ENCODE peak calls at places on chromosomes 11 and 22, in ten cellular contexts. One of them, this sample, is unnamed.

GRCh38 chr22:34812631-34813030 is 253.3 kb upstream of the ISX start:
- DNase-seq in colonic mucosa: no peak
- DNase-seq in AG09319: no peak
- DNase-seq in astrocyte of the cerebellum: no peak
- DNase-seq in lower lobe of right lung: no peak
- DNase-seq in stomach: no peak
- DNase-seq in tibial nerve: no peak
- DNase-seq in GM06990: no peak
- DNase-seq in WTC11: no peak
- DNase-seq in SK-N-SH: no peak
- DNase-seq in this sample: no peak

GRCh38 chr11:119284344-119285157 is 32.4 kb downstream of the MCAM start:
- DNase-seq in colonic mucosa: no peak
- DNase-seq in AG09319: peak
- DNase-seq in astrocyte of the cerebellum: peak
- DNase-seq in lower lobe of right lung: no peak
- DNase-seq in stomach: no peak
- DNase-seq in tibial nerve: no peak
- DNase-seq in GM06990: no peak
- DNase-seq in WTC11: no peak
- DNase-seq in SK-N-SH: peak
- DNase-seq in this sample: no peak

GRCh38 chr11:33564856-33565453 is 135.7 kb downstream of the C11orf91 start:
- DNase-seq in colonic mucosa: no peak
- DNase-seq in AG09319: no peak
- DNase-seq in astrocyte of the cerebellum: no peak
- DNase-seq in lower lobe of right lung: no peak
- DNase-seq in stomach: no peak
- DNase-seq in tibial nerve: no peak
- DNase-seq in GM06990: no peak
- DNase-seq in WTC11: no peak
- DNase-seq in SK-N-SH: no peak
- DNase-seq in this sample: no peak

GRCh38 chr11:11456896-11457295 is 103.8 kb upstream of the CSNK2A3 start:
- DNase-seq in colonic mucosa: no peak
- DNase-seq in AG09319: no peak
- DNase-seq in astrocyte of the cerebellum: no peak
- DNase-seq in lower lobe of right lung: no peak
- DNase-seq in stomach: no peak
- DNase-seq in tibial nerve: no peak
- DNase-seq in GM06990: no peak
- DNase-seq in WTC11: no peak
- DNase-seq in SK-N-SH: no peak
- DNase-seq in this sample: no peak

GRCh38 chr11:70863186-70863585 is 389.2 kb downstream of the SHANK2 start:
- DNase-seq in colonic mucosa: no peak
- DNase-seq in AG09319: no peak
- DNase-seq in astrocyte of the cerebellum: no peak
- DNase-seq in lower lobe of right lung: no peak
- DNase-seq in stomach: no peak
- DNase-seq in tibial nerve: no peak
- DNase-seq in GM06990: no peak
- DNase-seq in WTC11: no peak
- DNase-seq in SK-N-SH: no peak
- DNase-seq in this sample: no peak

GRCh38 chr11:117319214-117319840 is 3.3 kb upstream of the BACE1 start:
- DNase-seq in colonic mucosa: no peak
- DNase-seq in AG09319: no peak
- DNase-seq in astrocyte of the cerebellum: peak
- DNase-seq in lower lobe of right lung: no peak
- DNase-seq in stomach: no peak
- DNase-seq in tibial nerve: no peak
- DNase-seq in GM06990: no peak
- DNase-seq in WTC11: no peak
- DNase-seq in SK-N-SH: no peak
- DNase-seq in this sample: no peak

GRCh38 chr11:124646148-124646547 is 23.5 kb downstream of the TBRG1 start:
- DNase-seq in colonic mucosa: no peak
- DNase-seq in AG09319: no peak
- DNase-seq in astrocyte of the cerebellum: no peak
- DNase-seq in lower lobe of right lung: no peak
- DNase-seq in stomach: no peak
- DNase-seq in tibial nerve: no peak
- DNase-seq in GM06990: peak
- DNase-seq in WTC11: no peak
- DNase-seq in SK-N-SH: no peak
- DNase-seq in this sample: no peak

GRCh38 chr11:43996318-43996717 is 51.5 kb upstream of the ACCSL start:
- DNase-seq in colonic mucosa: no peak
- DNase-seq in AG09319: no peak
- DNase-seq in astrocyte of the cerebellum: no peak
- DNase-seq in lower lobe of right lung: no peak
- DNase-seq in stomach: no peak
- DNase-seq in tibial nerve: no peak
- DNase-seq in GM06990: no peak
- DNase-seq in WTC11: no peak
- DNase-seq in SK-N-SH: no peak
- DNase-seq in this sample: no peak

GRCh38 chr22:21791635-21792625 is 56.3 kb upstream of the YPEL1 start:
- DNase-seq in colonic mucosa: no peak
- DNase-seq in AG09319: no peak
- DNase-seq in astrocyte of the cerebellum: no peak
- DNase-seq in lower lobe of right lung: no peak
- DNase-seq in stomach: no peak
- DNase-seq in tibial nerve: no peak
- DNase-seq in GM06990: peak
- DNase-seq in WTC11: no peak
- DNase-seq in SK-N-SH: no peak
- DNase-seq in this sample: no peak

GRCh38 chr22:23566716-23567475 is 13.2 kb downstream of the IGLL1 start:
- DNase-seq in colonic mucosa: no peak
- DNase-seq in AG09319: no peak
- DNase-seq in astrocyte of the cerebellum: no peak
- DNase-seq in lower lobe of right lung: no peak
- DNase-seq in stomach: no peak
- DNase-seq in tibial nerve: no peak
- DNase-seq in GM06990: no peak
- DNase-seq in WTC11: no peak
- DNase-seq in SK-N-SH: no peak
- DNase-seq in this sample: no peak

GRCh38 chr22:42863349-42863911 is 6.4 kb upstream of the ARFGAP3 start:
- DNase-seq in colonic mucosa: no peak
- DNase-seq in AG09319: peak
- DNase-seq in astrocyte of the cerebellum: peak
- DNase-seq in lower lobe of right lung: no peak
- DNase-seq in stomach: no peak
- DNase-seq in tibial nerve: no peak
- DNase-seq in GM06990: peak
- DNase-seq in WTC11: no peak
- DNase-seq in SK-N-SH: no peak
- DNase-seq in this sample: no peak

GRCh38 chr22:41446057-41446501 is 522 bp downstream of the TOB2 start:
- DNase-seq in colonic mucosa: peak
- DNase-seq in AG09319: no peak
- DNase-seq in astrocyte of the cerebellum: no peak
- DNase-seq in lower lobe of right lung: peak
- DNase-seq in stomach: peak
- DNase-seq in tibial nerve: no peak
- DNase-seq in GM06990: no peak
- DNase-seq in WTC11: peak
- DNase-seq in SK-N-SH: no peak
- DNase-seq in this sample: no peak

GRCh38 chr22:30305519-30305905 is 16.2 kb upstream of the CASTOR1 start:
- DNase-seq in colonic mucosa: peak
- DNase-seq in AG09319: no peak
- DNase-seq in astrocyte of the cerebellum: no peak
- DNase-seq in lower lobe of right lung: no peak
- DNase-seq in stomach: peak
- DNase-seq in tibial nerve: peak
- DNase-seq in GM06990: peak
- DNase-seq in WTC11: no peak
- DNase-seq in SK-N-SH: no peak
- DNase-seq in this sample: no peak

GRCh38 chr11:24585192-24585591 is 88.3 kb downstream of the LUZP2 start:
- DNase-seq in colonic mucosa: no peak
- DNase-seq in AG09319: no peak
- DNase-seq in astrocyte of the cerebellum: no peak
- DNase-seq in lower lobe of right lung: no peak
- DNase-seq in stomach: no peak
- DNase-seq in tibial nerve: no peak
- DNase-seq in GM06990: no peak
- DNase-seq in WTC11: no peak
- DNase-seq in SK-N-SH: no peak
- DNase-seq in this sample: no peak

GRCh38 chr11:17770048-17770652 is 35.6 kb downstream of the KCNC1 start:
- DNase-seq in colonic mucosa: peak
- DNase-seq in AG09319: no peak
- DNase-seq in astrocyte of the cerebellum: no peak
- DNase-seq in lower lobe of right lung: no peak
- DNase-seq in stomach: peak
- DNase-seq in tibial nerve: no peak
- DNase-seq in GM06990: no peak
- DNase-seq in WTC11: peak
- DNase-seq in SK-N-SH: peak
- DNase-seq in this sample: peak
- TF ChIP-seq CTCF in colonic mucosa: peak
- TF ChIP-seq CTCF in AG09319: no peak
- TF ChIP-seq CTCF in astrocyte of the cerebellum: no peak
- TF ChIP-seq CTCF in lower lobe of right lung: no peak
- TF ChIP-seq CTCF in stomach: no peak
- TF ChIP-seq CTCF in tibial nerve: no peak
- TF ChIP-seq CTCF in GM06990: peak
- TF ChIP-seq CTCF in WTC11: no peak
- TF ChIP-seq CTCF in SK-N-SH: peak
- TF ChIP-seq CTCF in this sample: no peak

GRCh38 chr11:120335596-120335927 is 651 bp upstream of the ARHGEF12 start:
- DNase-seq in colonic mucosa: no peak
- DNase-seq in AG09319: no peak
- DNase-seq in astrocyte of the cerebellum: no peak
- DNase-seq in lower lobe of right lung: no peak
- DNase-seq in stomach: peak
- DNase-seq in tibial nerve: no peak
- DNase-seq in GM06990: no peak
- DNase-seq in WTC11: peak
- DNase-seq in SK-N-SH: no peak
- DNase-seq in this sample: no peak

GRCh38 chr11:120334894-120335462 is 1.2 kb upstream of the ARHGEF12 start:
- DNase-seq in colonic mucosa: peak
- DNase-seq in AG09319: peak
- DNase-seq in astrocyte of the cerebellum: peak
- DNase-seq in lower lobe of right lung: no peak
- DNase-seq in stomach: peak
- DNase-seq in tibial nerve: peak
- DNase-seq in GM06990: peak
- DNase-seq in WTC11: peak
- DNase-seq in SK-N-SH: peak
- DNase-seq in this sample: peak

GRCh38 chr11:120337133-120337895 is 1.1 kb downstream of the ARHGEF12 start:
- DNase-seq in colonic mucosa: peak
- DNase-seq in AG09319: no peak
- DNase-seq in astrocyte of the cerebellum: no peak
- DNase-seq in lower lobe of right lung: no peak
- DNase-seq in stomach: no peak
- DNase-seq in tibial nerve: no peak
- DNase-seq in GM06990: peak
- DNase-seq in WTC11: peak
- DNase-seq in SK-N-SH: peak
- DNase-seq in this sample: peak

GRCh38 chr11:120336641-120337132 is 474 bp downstream of the ARHGEF12 start:
- DNase-seq in colonic mucosa: peak
- DNase-seq in AG09319: no peak
- DNase-seq in astrocyte of the cerebellum: no peak
- DNase-seq in lower lobe of right lung: peak
- DNase-seq in stomach: no peak
- DNase-seq in tibial nerve: no peak
- DNase-seq in GM06990: no peak
- DNase-seq in WTC11: peak
- DNase-seq in SK-N-SH: no peak
- DNase-seq in this sample: no peak

GRCh38 chr11:120335928-120336640 is at the start of gene ARHGEF12:
- DNase-seq in colonic mucosa: peak
- DNase-seq in AG09319: peak
- DNase-seq in astrocyte of the cerebellum: peak
- DNase-seq in lower lobe of right lung: peak
- DNase-seq in stomach: peak
- DNase-seq in tibial nerve: peak
- DNase-seq in GM06990: peak
- DNase-seq in WTC11: peak
- DNase-seq in SK-N-SH: peak
- DNase-seq in this sample: peak
- TF ChIP-seq CTCF in colonic mucosa: no peak
- TF ChIP-seq CTCF in AG09319: peak
- TF ChIP-seq CTCF in astrocyte of the cerebellum: peak
- TF ChIP-seq CTCF in lower lobe of right lung: peak
- TF ChIP-seq CTCF in stomach: no peak
- TF ChIP-seq CTCF in tibial nerve: peak
- TF ChIP-seq CTCF in GM06990: peak
- TF ChIP-seq CTCF in WTC11: no peak
- TF ChIP-seq CTCF in SK-N-SH: peak
- TF ChIP-seq CTCF in this sample: no peak

GRCh38 chr11:104164028-104164520 is at the start of gene PDGFD:
- DNase-seq in colonic mucosa: peak
- DNase-seq in AG09319: peak
- DNase-seq in astrocyte of the cerebellum: peak
- DNase-seq in lower lobe of right lung: peak
- DNase-seq in stomach: peak
- DNase-seq in tibial nerve: peak
- DNase-seq in GM06990: peak
- DNase-seq in WTC11: peak
- DNase-seq in SK-N-SH: peak
- DNase-seq in this sample: peak
- TF ChIP-seq CTCF in colonic mucosa: no peak
- TF ChIP-seq CTCF in AG09319: peak
- TF ChIP-seq CTCF in astrocyte of the cerebellum: peak
- TF ChIP-seq CTCF in lower lobe of right lung: peak
- TF ChIP-seq CTCF in stomach: peak
- TF ChIP-seq CTCF in tibial nerve: peak
- TF ChIP-seq CTCF in GM06990: peak
- TF ChIP-seq CTCF in WTC11: no peak
- TF ChIP-seq CTCF in SK-N-SH: peak
- TF ChIP-seq CTCF in this sample: peak

DNA sequence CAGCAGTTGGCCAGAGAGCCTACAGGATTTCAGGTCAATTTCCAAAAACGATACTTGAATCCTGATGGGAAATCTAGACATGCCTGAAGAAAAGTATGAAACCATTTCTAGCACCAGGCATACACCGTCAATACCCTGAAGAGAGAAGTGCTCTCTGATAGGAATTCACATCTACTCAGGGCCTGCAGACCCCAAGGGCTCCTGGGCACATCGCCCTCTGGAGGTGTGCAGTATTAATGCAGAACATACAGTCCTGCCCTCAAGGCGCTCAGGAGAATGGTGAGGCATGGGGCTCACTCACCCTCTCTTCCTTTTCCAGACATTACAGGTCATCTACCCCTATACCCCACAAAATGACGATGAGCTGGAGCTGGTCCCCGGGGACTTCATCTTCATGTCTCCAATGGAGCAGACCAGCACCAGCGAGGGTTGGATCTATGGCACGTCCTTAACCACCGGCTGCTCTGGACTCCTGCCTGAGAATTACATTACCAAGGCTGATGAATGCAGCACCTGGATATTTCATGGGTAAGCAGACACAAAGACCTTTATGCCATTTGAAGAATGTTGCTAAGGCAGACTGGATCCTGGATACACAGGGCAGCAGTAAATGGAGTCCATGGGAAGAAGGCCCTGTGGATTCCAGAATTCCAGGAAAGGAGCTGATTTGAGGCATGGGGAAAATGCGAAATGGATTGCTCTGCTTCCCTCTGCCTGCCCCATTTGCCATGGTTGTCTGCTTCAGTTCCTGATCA is 49.3 kb upstream of the CRTAM start:
- DNase-seq in colonic mucosa: no peak
- DNase-seq in AG09319: no peak
- DNase-seq in astrocyte of the cerebellum: no peak
- DNase-seq in lower lobe of right lung: no peak
- DNase-seq in stomach: no peak
- DNase-seq in tibial nerve: no peak
- DNase-seq in GM06990: no peak
- DNase-seq in WTC11: no peak
- DNase-seq in SK-N-SH: no peak
- DNase-seq in this sample: no peak
- TF ChIP-seq CTCF in colonic mucosa: no peak
- TF ChIP-seq CTCF in AG09319: no peak
- TF ChIP-seq CTCF in astrocyte of the cerebellum: no peak
- TF ChIP-seq CTCF in lower lobe of right lung: no peak
- TF ChIP-seq CTCF in stomach: no peak
- TF ChIP-seq CTCF in tibial nerve: no peak
- TF ChIP-seq CTCF in GM06990: peak
- TF ChIP-seq CTCF in WTC11: no peak
- TF ChIP-seq CTCF in SK-N-SH: peak
- TF ChIP-seq CTCF in this sample: peak

This sample was measured in glutamatergic neuron.